ENCODE peak calls at places on chromosomes 5 and 9, in ten cellular contexts. P, G, T, B, D, L, Z, U, O and H are unnamed samples. For H3K9me3, the result is how much of the 10 kb centered on the place peaks cover.

GRCh38 chr9:126299706-126300276 is 26.8 kb upstream of the MVB12B start:
- DNase-seq in P (no peak), G (no peak), T (no peak), B (no peak), D (no peak), L (no peak), Z (no peak), U (no peak), O (no peak), H (no peak)

GRCh38 chr9:108033976-108034964 is 544.7 kb upstream of the KLF4 start:
- DNase-seq in P (no peak), G (no peak), T (no peak), B (no peak), D (no peak), L (no peak), Z (no peak), U (peak), O (no peak), H (no peak)

GRCh38 chr9:133981958-133982681 is 10.0 kb downstream of the VAV2 start:
- DNase-seq in P (no peak), G (no peak), T (no peak), B (no peak), D (no peak), L (no peak), Z (no peak), U (no peak), O (no peak), H (no peak)

GRCh38 chr9:114112778-114113585 is 13.9 kb upstream of the KIF12 start:
- DNase-seq in P (no peak), G (no peak), T (peak), B (peak), D (no peak), L (no peak), Z (no peak), U (peak), O (no peak), H (no peak)

GRCh38 chr9:131992906-131993657 is 86.6 kb downstream of the MED27 start:
- DNase-seq in P (no peak), G (peak), T (no peak), B (no peak), D (no peak), L (no peak), Z (no peak), U (no peak), O (no peak), H (no peak)

GRCh38 chr9:124290743-124291554 is 33.2 kb downstream of the NEK6 start:
- DNase-seq in P (no peak), G (no peak), T (no peak), B (no peak), D (no peak), L (no peak), Z (no peak), U (no peak), O (no peak), H (no peak)

GRCh38 chr9:97501177-97501971 is at the start of gene TMOD1:
- DNase-seq in P (peak), G (peak), T (peak), B (peak), D (peak), L (peak), Z (no peak), U (no peak), O (peak), H (peak)

GRCh38 chr5:60092671-60093422 is 199.3 kb upstream of the PDE4D start:
- DNase-seq in P (no peak), G (no peak), T (no peak), B (no peak), D (no peak), L (no peak), Z (no peak), U (no peak), O (peak), H (no peak)

GRCh38 chr5:147876141-147876540 is 2.4 kb upstream of the SCGB3A2 start:
- DNase-seq in P (no peak), G (no peak), T (no peak), B (no peak), D (no peak), L (no peak), Z (no peak), U (no peak), O (no peak), H (no peak)

GRCh38 chr9:72628191-72628590 is 106.8 kb downstream of the TMC1 start:
- DNase-seq in P (no peak), G (no peak), T (no peak), B (no peak), D (no peak), L (no peak), Z (no peak), U (no peak), O (no peak), H (no peak)

GRCh38 chr9:109064963-109065701 is 51.8 kb upstream of the CTNNAL1 start:
- DNase-seq in P (no peak), G (no peak), T (peak), B (no peak), D (no peak), L (no peak), Z (no peak), U (no peak), O (peak), H (no peak)

GRCh38 chr9:92738661-92739081 is 26.0 kb downstream of the BICD2 start:
- DNase-seq in P (no peak), G (no peak), T (no peak), B (no peak), D (no peak), L (no peak), Z (no peak), U (no peak), O (no peak), H (no peak)

GRCh38 chr5:173486355-173486754 is 130.1 kb downstream of the BOD1 start:
- DNase-seq in P (no peak), G (no peak), T (no peak), B (no peak), D (peak), L (no peak), Z (no peak), U (no peak), O (no peak), H (no peak)

GRCh38 chr9:6354072-6354686 is 26.0 kb downstream of the TPD52L3 start:
- DNase-seq in P (peak), G (peak), T (peak), B (no peak), D (peak), L (peak), Z (peak), U (peak), O (peak), H (no peak)

GRCh38 chr9:83430681-83431080 is 107.5 kb downstream of the FRMD3 start:
- DNase-seq in P (no peak), G (peak), T (no peak), B (peak), D (no peak), L (no peak), Z (no peak), U (no peak), O (no peak), H (no peak)

GRCh38 chr9:14910178-14910805 is at the start of gene FREM1:
- DNase-seq in P (no peak), G (peak), T (peak), B (peak), D (peak), L (no peak), Z (no peak), U (no peak), O (no peak), H (no peak)

GRCh38 chr9:35338561-35339274 is 151.2 kb upstream of the RUSC2 start:
- DNase-seq in P (no peak), G (no peak), T (no peak), B (no peak), D (no peak), L (no peak), Z (no peak), U (no peak), O (no peak), H (no peak)

GRCh38 chr5:133121611-133122150 is 69.9 kb downstream of the HSPA4 start:
- DNase-seq in P (no peak), G (no peak), T (no peak), B (no peak), D (no peak), L (no peak), Z (no peak), U (no peak), O (no peak), H (no peak)

GRCh38 chr5:31948006-31948405 is 226.1 kb downstream of the GOLPH3 start:
- DNase-seq in P (no peak), G (no peak), T (no peak), B (no peak), D (no peak), L (no peak), Z (no peak), U (no peak), O (no peak), H (no peak)

GRCh38 chr9:110076894-110077725 is 130.8 kb downstream of the C9orf152 start:
- DNase-seq in P (no peak), G (no peak), T (no peak), B (no peak), D (no peak), L (no peak), Z (no peak), U (no peak), O (no peak), H (no peak)

GRCh38 chr9:91795500-91796241 is 154.4 kb downstream of the ROR2 start:
- DNase-seq in P (no peak), G (no peak), T (no peak), B (no peak), D (no peak), L (no peak), Z (no peak), U (no peak), O (no peak), H (no peak)

GRCh38 chr5:122332589-122333555 is 20.8 kb downstream of the SNCAIP start:
- DNase-seq in P (no peak), G (peak), T (peak), B (no peak), D (no peak), L (no peak), Z (no peak), U (no peak), O (no peak), H (no peak)

GRCh38 chr5:116536279-116537161 is 38.1 kb downstream of the SEMA6A start:
- DNase-seq in P (no peak), G (peak), T (peak), B (no peak), D (no peak), L (no peak), Z (no peak), U (no peak), O (no peak), H (no peak)

GRCh38 chr5:4571248-4571950 is 568.7 kb upstream of the ADAMTS16 start:
- DNase-seq in P (no peak), G (no peak), T (no peak), B (no peak), D (peak), L (no peak), Z (no peak), U (no peak), O (no peak), H (no peak)

GRCh38 chr9:24257726-24258125 is 288.0 kb downstream of the IZUMO3 start:
- DNase-seq in P (no peak), G (no peak), T (no peak), B (no peak), D (no peak), L (no peak), Z (no peak), U (no peak), O (no peak), H (no peak)

GRCh38 chr5:53246042-53246836 is 136.7 kb upstream of the MOCS2 start:
- DNase-seq in P (peak), G (no peak), T (no peak), B (no peak), D (no peak), L (peak), Z (no peak), U (peak), O (no peak), H (no peak)

GRCh38 chr5:1217596-1218206 is 7.5 kb upstream of the SLC6A18 start:
- DNase-seq in P (no peak), G (peak), T (no peak), B (no peak), D (peak), L (no peak), Z (no peak), U (no peak), O (no peak), H (no peak)

GRCh38 chr5:171692106-171692505 is 93.5 kb upstream of the SMIM23 start:
- DNase-seq in P (peak), G (no peak), T (no peak), B (no peak), D (peak), L (no peak), Z (no peak), U (no peak), O (no peak), H (no peak)

GRCh38 chr5:179268399-179268952 is 76.8 kb downstream of the ADAMTS2 start:
- DNase-seq in P (no peak), G (no peak), T (no peak), B (peak), D (peak), L (no peak), Z (no peak), U (no peak), O (no peak), H (no peak)

GRCh38 chr5:166758151-166758550 is 1533.3 kb upstream of the WWC1 start:
- DNase-seq in P (no peak), G (no peak), T (no peak), B (no peak), D (no peak), L (no peak), Z (no peak), U (no peak), O (no peak), H (no peak)

GRCh38 chr5:1167728-1168709 is 33.4 kb upstream of the SLC6A19 start:
- DNase-seq in P (peak), G (peak), T (peak), B (peak), D (peak), L (peak), Z (peak), U (no peak), O (peak), H (peak)

GRCh38 chr9:86163503-86163902 is 64.1 kb upstream of the GOLM1 start:
- DNase-seq in P (no peak), G (no peak), T (no peak), B (no peak), D (no peak), L (no peak), Z (no peak), U (no peak), O (no peak), H (no peak)

DNA sequence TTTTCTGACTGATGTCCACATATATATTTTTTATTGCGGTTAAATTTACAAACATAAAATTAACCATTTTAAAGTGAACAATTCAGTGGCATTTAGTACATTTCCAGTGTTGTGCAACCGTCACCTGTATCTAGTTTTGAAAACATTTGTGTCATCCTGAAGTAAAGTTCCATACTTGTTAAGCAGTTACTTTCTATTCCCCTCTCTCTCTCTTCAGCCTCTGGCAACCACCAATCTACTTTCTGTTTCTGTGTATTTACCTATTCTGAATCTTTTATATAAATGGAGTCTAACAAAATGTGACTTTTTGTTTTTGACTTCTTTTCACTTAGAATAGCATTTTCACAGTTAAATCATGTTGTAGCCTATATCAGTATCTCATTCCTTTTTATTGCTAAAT is 480.1 kb upstream of the SMARCA2 start:
- DNase-seq in P (peak), G (no peak), T (no peak), B (no peak), D (no peak), L (no peak), Z (no peak), U (no peak), O (no peak), H (no peak)
- H3K9me3 ChIP-seq in P (under half), G (under half), T (under half), B (under half), D (under half), L (under half), Z (under half), U (under half), O (under half), H (under half)

DNA sequence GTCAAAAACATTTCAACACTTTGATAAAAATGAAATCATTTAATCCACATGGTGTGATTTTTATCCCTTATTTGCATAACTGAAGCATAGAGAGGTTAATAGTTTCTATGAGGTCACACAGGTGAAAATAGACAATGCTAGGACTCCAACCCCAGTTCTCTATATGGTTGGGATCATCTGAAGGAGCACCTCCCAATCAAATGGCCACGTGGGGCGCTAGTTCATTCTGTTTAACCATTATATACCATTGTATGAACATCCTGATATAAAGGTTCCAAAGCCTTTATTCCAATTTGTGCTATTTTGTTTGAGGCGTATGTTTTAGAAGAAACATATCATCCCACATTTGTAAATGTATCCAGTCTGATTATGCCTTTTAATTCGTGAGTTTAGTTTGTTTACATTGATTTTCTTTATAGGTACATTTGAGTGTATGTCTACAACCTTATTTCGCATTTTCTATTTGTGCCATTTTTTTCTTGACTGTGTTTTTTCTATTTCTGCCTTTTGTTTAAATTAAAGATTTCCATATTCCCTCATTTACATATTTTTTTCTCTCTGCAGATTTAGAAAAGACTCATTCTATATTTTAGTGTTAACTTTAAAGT is 1092.0 kb downstream of the MAT2B start:
- DNase-seq in P (peak), G (peak), T (peak), B (no peak), D (no peak), L (peak), Z (peak), U (no peak), O (no peak), H (no peak)
- TF ChIP-seq CTCF in P (peak), G (peak), T (peak), B (no peak), D (peak), L (no peak), Z (peak), U (peak), O (peak), H (no peak)

GRCh38 chr5:68261174-68262021 is 45.8 kb downstream of the PIK3R1 start:
- DNase-seq in P (no peak), G (no peak), T (no peak), B (no peak), D (no peak), L (no peak), Z (no peak), U (no peak), O (no peak), H (no peak)
- H3K27ac ChIP-seq in P (no peak), G (no peak), T (peak), B (no peak), D (no peak), L (no peak), Z (no peak), U (no peak), O (no peak), H (no peak)

GRCh38 chr5:13403351-13403750 is 541.1 kb downstream of the DNAH5 start:
- DNase-seq in P (peak), G (no peak), T (no peak), B (no peak), D (no peak), L (no peak), Z (no peak), U (no peak), O (no peak), H (no peak)
- H3K9me3 ChIP-seq in P (under half), G (under half), T (under half), B (under half), D (under half), L (under half), Z (under half), U (under half), O (under half), H (under half)

DNA sequence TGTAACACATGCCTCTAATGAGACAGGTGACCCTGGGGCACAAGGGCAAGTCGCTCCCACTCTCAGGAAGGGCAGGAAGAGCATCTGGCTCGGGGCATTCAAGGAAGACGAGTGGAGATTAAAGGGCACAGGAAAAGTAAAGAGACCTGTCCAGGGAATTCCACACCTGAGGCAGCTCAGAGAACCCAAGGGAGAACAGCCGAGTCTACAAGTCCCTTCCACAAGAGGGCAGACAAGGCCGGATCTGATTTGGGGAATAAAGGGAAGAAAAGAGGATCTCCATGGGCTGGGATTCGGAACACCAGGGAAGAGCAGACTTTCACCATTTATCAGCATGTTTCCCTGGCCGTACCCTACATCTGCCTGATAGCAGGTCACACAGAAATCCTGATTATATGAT is 28.1 kb downstream of the GPX3 start:
- DNase-seq in P (no peak), G (peak), T (no peak), B (no peak), D (peak), L (no peak), Z (no peak), U (no peak), O (no peak), H (no peak)
- TF ChIP-seq CTCF in P (no peak), G (peak), T (peak), B (peak), D (peak), L (peak), Z (no peak), U (peak), O (peak), H (no peak)

DNA sequence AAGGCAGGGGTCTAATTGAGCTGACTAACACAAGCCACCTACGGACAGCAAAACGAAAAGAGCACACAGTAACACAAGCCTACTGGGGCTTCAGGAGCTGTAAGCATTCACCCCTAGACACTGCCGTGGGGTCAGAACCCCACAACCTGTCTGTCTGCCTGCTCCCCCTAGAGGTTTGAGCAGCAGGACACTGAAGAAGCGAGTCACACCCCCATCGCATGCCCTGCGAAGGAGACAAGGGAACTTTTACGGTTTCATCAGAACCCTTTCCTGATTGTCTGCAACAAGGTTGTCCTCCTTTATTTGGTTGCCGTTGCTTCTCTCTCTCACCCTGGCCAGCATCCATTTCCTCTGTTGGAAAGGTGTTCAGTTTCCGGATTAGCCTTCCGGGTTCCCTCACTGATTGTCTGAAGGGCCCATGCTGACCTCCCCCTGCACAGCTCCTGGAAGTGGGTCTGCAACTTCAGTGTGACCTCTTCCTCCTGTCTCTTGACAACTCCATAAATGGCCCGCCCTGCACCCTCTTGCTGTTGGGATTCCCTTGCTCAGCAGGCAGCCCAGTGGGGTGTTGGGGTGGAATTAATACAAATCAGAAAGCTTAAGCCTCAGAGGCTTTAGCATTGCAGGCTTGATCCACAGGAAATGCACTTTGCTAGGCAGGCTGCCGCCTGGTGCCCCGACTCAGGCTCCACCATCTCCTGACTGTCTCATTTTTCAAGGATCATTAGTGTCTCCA is 258.9 kb upstream of the TLE4 start:
- DNase-seq in P (no peak), G (peak), T (no peak), B (no peak), D (peak), L (no peak), Z (no peak), U (no peak), O (no peak), H (no peak)
- H3K27ac ChIP-seq in P (no peak), G (no peak), T (no peak), B (no peak), D (no peak), L (no peak), Z (no peak), U (no peak), O (no peak), H (no peak)